ENCODE peak calls at places on chromosomes 2 and 18, in ten cellular contexts. One of them, this sample, is unnamed.
A peak's percentile ranks its signal among the peaks of the same experiment; 100 is the strongest.

GRCh38 chr2:72205546-72205863 is 57.8 kb upstream of the CYP26B1 start:
- DNase-seq in fibroblast of gingiva: no peak
- DNase-seq in AML-193: no peak
- DNase-seq in RCC 7860: no peak
- DNase-seq in posterior cingulate gyrus: no peak
- DNase-seq in activated naive CD4-positive, alpha-beta T cell treated with anti-CD3 and anti-CD28 coated beads for 36 hours: no peak
- DNase-seq in stimulated activated CD4-positive, alpha-beta T cell treated with anti-CD3 and anti-CD28 coated beads, Interleukin-2, amount 100 ng/mL, for 48 hours: no peak
- DNase-seq in AG04450: no peak
- DNase-seq in CD8-positive, alpha-beta memory T cell: no peak
- DNase-seq in GM12865: no peak
- DNase-seq in this sample: no peak

GRCh38 chr2:70981866-70982810 is 3.7 kb downstream of the ANKRD53 start:
- DNase-seq in AG04450: no peak
- DNase-seq in RCC 7860: no peak
- DNase-seq in AML-193: no peak
- DNase-seq in fibroblast of gingiva: no peak
- DNase-seq in posterior cingulate gyrus: peak; percentile 69
- DNase-seq in activated naive CD4-positive, alpha-beta T cell treated with anti-CD3 and anti-CD28 coated beads for 36 hours: peak; percentile 3
- DNase-seq in stimulated activated CD4-positive, alpha-beta T cell treated with anti-CD3 and anti-CD28 coated beads, Interleukin-2, amount 100 ng/mL, for 48 hours: no peak
- DNase-seq in GM12865: no peak
- DNase-seq in CD8-positive, alpha-beta memory T cell: no peak
- DNase-seq in this sample: no peak

GRCh38 chr2:220814441-220814840 is 757.7 kb downstream of the EPHA4 start:
- DNase-seq in GM12865: no peak
- DNase-seq in fibroblast of gingiva: no peak
- DNase-seq in posterior cingulate gyrus: no peak
- DNase-seq in RCC 7860: no peak
- DNase-seq in AML-193: no peak
- DNase-seq in CD8-positive, alpha-beta memory T cell: no peak
- DNase-seq in AG04450: no peak
- DNase-seq in activated naive CD4-positive, alpha-beta T cell treated with anti-CD3 and anti-CD28 coated beads for 36 hours: no peak
- DNase-seq in stimulated activated CD4-positive, alpha-beta T cell treated with anti-CD3 and anti-CD28 coated beads, Interleukin-2, amount 100 ng/mL, for 48 hours: no peak
- DNase-seq in this sample: no peak

GRCh38 chr2:237864940-237865622 is 5.7 kb downstream of the RAMP1 start:
- DNase-seq in fibroblast of gingiva: no peak
- DNase-seq in CD8-positive, alpha-beta memory T cell: no peak
- DNase-seq in AML-193: no peak
- DNase-seq in stimulated activated CD4-positive, alpha-beta T cell treated with anti-CD3 and anti-CD28 coated beads, Interleukin-2, amount 100 ng/mL, for 48 hours: no peak
- DNase-seq in GM12865: no peak
- DNase-seq in posterior cingulate gyrus: peak; percentile 66
- DNase-seq in activated naive CD4-positive, alpha-beta T cell treated with anti-CD3 and anti-CD28 coated beads for 36 hours: no peak
- DNase-seq in RCC 7860: peak; percentile 68
- DNase-seq in AG04450: no peak
- DNase-seq in this sample: no peak

GRCh38 chr18:61917870-61918269 is 25.1 kb upstream of the RNF152 start:
- DNase-seq in GM12865: no peak
- DNase-seq in AML-193: no peak
- DNase-seq in stimulated activated CD4-positive, alpha-beta T cell treated with anti-CD3 and anti-CD28 coated beads, Interleukin-2, amount 100 ng/mL, for 48 hours: no peak
- DNase-seq in fibroblast of gingiva: no peak
- DNase-seq in RCC 7860: no peak
- DNase-seq in posterior cingulate gyrus: no peak
- DNase-seq in AG04450: no peak
- DNase-seq in CD8-positive, alpha-beta memory T cell: no peak
- DNase-seq in activated naive CD4-positive, alpha-beta T cell treated with anti-CD3 and anti-CD28 coated beads for 36 hours: no peak
- DNase-seq in this sample: no peak

GRCh38 chr18:13414542-13414941 is 196.0 kb downstream of the LDLRAD4 start:
- DNase-seq in activated naive CD4-positive, alpha-beta T cell treated with anti-CD3 and anti-CD28 coated beads for 36 hours: no peak
- DNase-seq in AML-193: no peak
- DNase-seq in stimulated activated CD4-positive, alpha-beta T cell treated with anti-CD3 and anti-CD28 coated beads, Interleukin-2, amount 100 ng/mL, for 48 hours: no peak
- DNase-seq in CD8-positive, alpha-beta memory T cell: no peak
- DNase-seq in posterior cingulate gyrus: no peak
- DNase-seq in fibroblast of gingiva: no peak
- DNase-seq in AG04450: no peak
- DNase-seq in RCC 7860: no peak
- DNase-seq in GM12865: no peak
- DNase-seq in this sample: no peak

GRCh38 chr18:62555135-62555534 is 32.3 kb downstream of the ZCCHC2 start:
- DNase-seq in fibroblast of gingiva: no peak
- DNase-seq in GM12865: no peak
- DNase-seq in AG04450: no peak
- DNase-seq in posterior cingulate gyrus: no peak
- DNase-seq in AML-193: no peak
- DNase-seq in stimulated activated CD4-positive, alpha-beta T cell treated with anti-CD3 and anti-CD28 coated beads, Interleukin-2, amount 100 ng/mL, for 48 hours: no peak
- DNase-seq in activated naive CD4-positive, alpha-beta T cell treated with anti-CD3 and anti-CD28 coated beads for 36 hours: no peak
- DNase-seq in CD8-positive, alpha-beta memory T cell: no peak
- DNase-seq in RCC 7860: no peak
- DNase-seq in this sample: no peak

GRCh38 chr2:154692927-154693326 is 5.6 kb upstream of the KCNJ3 start:
- DNase-seq in RCC 7860: no peak
- DNase-seq in posterior cingulate gyrus: no peak
- DNase-seq in fibroblast of gingiva: no peak
- DNase-seq in CD8-positive, alpha-beta memory T cell: no peak
- DNase-seq in GM12865: no peak
- DNase-seq in AG04450: no peak
- DNase-seq in stimulated activated CD4-positive, alpha-beta T cell treated with anti-CD3 and anti-CD28 coated beads, Interleukin-2, amount 100 ng/mL, for 48 hours: no peak
- DNase-seq in activated naive CD4-positive, alpha-beta T cell treated with anti-CD3 and anti-CD28 coated beads for 36 hours: no peak
- DNase-seq in AML-193: no peak
- DNase-seq in this sample: no peak

GRCh38 chr2:150267651-150268415 is 219.6 kb downstream of the RND3 start:
- DNase-seq in stimulated activated CD4-positive, alpha-beta T cell treated with anti-CD3 and anti-CD28 coated beads, Interleukin-2, amount 100 ng/mL, for 48 hours: no peak
- DNase-seq in posterior cingulate gyrus: no peak
- DNase-seq in RCC 7860: no peak
- DNase-seq in fibroblast of gingiva: no peak
- DNase-seq in activated naive CD4-positive, alpha-beta T cell treated with anti-CD3 and anti-CD28 coated beads for 36 hours: no peak
- DNase-seq in AG04450: no peak
- DNase-seq in GM12865: no peak
- DNase-seq in CD8-positive, alpha-beta memory T cell: no peak
- DNase-seq in AML-193: no peak
- DNase-seq in this sample: no peak

GRCh38 chr2:10501521-10501961 is 53.4 kb upstream of the ODC1 start:
- DNase-seq in AG04450: no peak
- DNase-seq in CD8-positive, alpha-beta memory T cell: no peak
- DNase-seq in fibroblast of gingiva: no peak
- DNase-seq in RCC 7860: no peak
- DNase-seq in posterior cingulate gyrus: no peak
- DNase-seq in AML-193: no peak
- DNase-seq in activated naive CD4-positive, alpha-beta T cell treated with anti-CD3 and anti-CD28 coated beads for 36 hours: no peak
- DNase-seq in stimulated activated CD4-positive, alpha-beta T cell treated with anti-CD3 and anti-CD28 coated beads, Interleukin-2, amount 100 ng/mL, for 48 hours: no peak
- DNase-seq in GM12865: no peak
- DNase-seq in this sample: no peak

GRCh38 chr2:97693476-97693875 is 19.9 kb upstream of the ZAP70 start:
- DNase-seq in AG04450: no peak
- DNase-seq in posterior cingulate gyrus: no peak
- DNase-seq in RCC 7860: peak; percentile 34
- DNase-seq in CD8-positive, alpha-beta memory T cell: no peak
- DNase-seq in activated naive CD4-positive, alpha-beta T cell treated with anti-CD3 and anti-CD28 coated beads for 36 hours: no peak
- DNase-seq in GM12865: no peak
- DNase-seq in stimulated activated CD4-positive, alpha-beta T cell treated with anti-CD3 and anti-CD28 coated beads, Interleukin-2, amount 100 ng/mL, for 48 hours: no peak
- DNase-seq in AML-193: no peak
- DNase-seq in fibroblast of gingiva: no peak
- DNase-seq in this sample: no peak

GRCh38 chr2:5734866-5735861 is 43.0 kb downstream of the SOX11 start:
- DNase-seq in activated naive CD4-positive, alpha-beta T cell treated with anti-CD3 and anti-CD28 coated beads for 36 hours: no peak
- DNase-seq in GM12865: no peak
- DNase-seq in AG04450: no peak
- DNase-seq in CD8-positive, alpha-beta memory T cell: no peak
- DNase-seq in RCC 7860: no peak
- DNase-seq in posterior cingulate gyrus: no peak
- DNase-seq in AML-193: no peak
- DNase-seq in stimulated activated CD4-positive, alpha-beta T cell treated with anti-CD3 and anti-CD28 coated beads, Interleukin-2, amount 100 ng/mL, for 48 hours: no peak
- DNase-seq in fibroblast of gingiva: no peak
- DNase-seq in this sample: no peak

GRCh38 chr2:21102356-21102755 is 21.4 kb upstream of the TDRD15 start:
- DNase-seq in RCC 7860: no peak
- DNase-seq in activated naive CD4-positive, alpha-beta T cell treated with anti-CD3 and anti-CD28 coated beads for 36 hours: no peak
- DNase-seq in posterior cingulate gyrus: no peak
- DNase-seq in AG04450: no peak
- DNase-seq in CD8-positive, alpha-beta memory T cell: no peak
- DNase-seq in GM12865: no peak
- DNase-seq in stimulated activated CD4-positive, alpha-beta T cell treated with anti-CD3 and anti-CD28 coated beads, Interleukin-2, amount 100 ng/mL, for 48 hours: no peak
- DNase-seq in AML-193: no peak
- DNase-seq in fibroblast of gingiva: no peak
- DNase-seq in this sample: no peak

GRCh38 chr2:158489366-158490112 is 32.8 kb downstream of the PKP4 start:
- DNase-seq in GM12865: no peak
- DNase-seq in posterior cingulate gyrus: no peak
- DNase-seq in AG04450: no peak
- DNase-seq in fibroblast of gingiva: no peak
- DNase-seq in activated naive CD4-positive, alpha-beta T cell treated with anti-CD3 and anti-CD28 coated beads for 36 hours: no peak
- DNase-seq in RCC 7860: no peak
- DNase-seq in stimulated activated CD4-positive, alpha-beta T cell treated with anti-CD3 and anti-CD28 coated beads, Interleukin-2, amount 100 ng/mL, for 48 hours: no peak
- DNase-seq in AML-193: no peak
- DNase-seq in CD8-positive, alpha-beta memory T cell: no peak
- DNase-seq in this sample: no peak

GRCh38 chr2:29000954-29001353 is 19.9 kb downstream of the TOGARAM2 start:
- DNase-seq in RCC 7860: no peak
- DNase-seq in CD8-positive, alpha-beta memory T cell: peak; percentile 23
- DNase-seq in stimulated activated CD4-positive, alpha-beta T cell treated with anti-CD3 and anti-CD28 coated beads, Interleukin-2, amount 100 ng/mL, for 48 hours: no peak
- DNase-seq in fibroblast of gingiva: no peak
- DNase-seq in AML-193: no peak
- DNase-seq in posterior cingulate gyrus: peak; percentile 64
- DNase-seq in AG04450: no peak
- DNase-seq in activated naive CD4-positive, alpha-beta T cell treated with anti-CD3 and anti-CD28 coated beads for 36 hours: no peak
- DNase-seq in GM12865: no peak
- DNase-seq in this sample: no peak

GRCh38 chr2:18849841-18850578 is 260.6 kb upstream of the NT5C1B start:
- DNase-seq in AG04450: no peak
- DNase-seq in AML-193: no peak
- DNase-seq in activated naive CD4-positive, alpha-beta T cell treated with anti-CD3 and anti-CD28 coated beads for 36 hours: no peak
- DNase-seq in stimulated activated CD4-positive, alpha-beta T cell treated with anti-CD3 and anti-CD28 coated beads, Interleukin-2, amount 100 ng/mL, for 48 hours: no peak
- DNase-seq in RCC 7860: no peak
- DNase-seq in CD8-positive, alpha-beta memory T cell: no peak
- DNase-seq in GM12865: peak; percentile 45
- DNase-seq in fibroblast of gingiva: no peak
- DNase-seq in posterior cingulate gyrus: no peak
- DNase-seq in this sample: no peak

GRCh38 chr18:13253786-13254755 is 35.5 kb downstream of the LDLRAD4 start:
- DNase-seq in AG04450: no peak
- DNase-seq in stimulated activated CD4-positive, alpha-beta T cell treated with anti-CD3 and anti-CD28 coated beads, Interleukin-2, amount 100 ng/mL, for 48 hours: no peak
- DNase-seq in CD8-positive, alpha-beta memory T cell: no peak
- DNase-seq in activated naive CD4-positive, alpha-beta T cell treated with anti-CD3 and anti-CD28 coated beads for 36 hours: no peak
- DNase-seq in AML-193: no peak
- DNase-seq in GM12865: no peak
- DNase-seq in posterior cingulate gyrus: peak; percentile 48
- DNase-seq in fibroblast of gingiva: no peak
- DNase-seq in RCC 7860: no peak
- DNase-seq in this sample: no peak

GRCh38 chr2:146079216-146079615 is 1559.3 kb upstream of the ZEB2 start:
- DNase-seq in activated naive CD4-positive, alpha-beta T cell treated with anti-CD3 and anti-CD28 coated beads for 36 hours: no peak
- DNase-seq in GM12865: no peak
- DNase-seq in RCC 7860: no peak
- DNase-seq in CD8-positive, alpha-beta memory T cell: no peak
- DNase-seq in fibroblast of gingiva: no peak
- DNase-seq in AML-193: no peak
- DNase-seq in AG04450: no peak
- DNase-seq in stimulated activated CD4-positive, alpha-beta T cell treated with anti-CD3 and anti-CD28 coated beads, Interleukin-2, amount 100 ng/mL, for 48 hours: no peak
- DNase-seq in posterior cingulate gyrus: no peak
- DNase-seq in this sample: no peak

GRCh38 chr2:122481717-122482116 is 726.3 kb downstream of the TSN start:
- DNase-seq in AML-193: no peak
- DNase-seq in activated naive CD4-positive, alpha-beta T cell treated with anti-CD3 and anti-CD28 coated beads for 36 hours: no peak
- DNase-seq in fibroblast of gingiva: no peak
- DNase-seq in posterior cingulate gyrus: no peak
- DNase-seq in stimulated activated CD4-positive, alpha-beta T cell treated with anti-CD3 and anti-CD28 coated beads, Interleukin-2, amount 100 ng/mL, for 48 hours: no peak
- DNase-seq in RCC 7860: no peak
- DNase-seq in AG04450: no peak
- DNase-seq in GM12865: peak; percentile 3
- DNase-seq in CD8-positive, alpha-beta memory T cell: no peak
- DNase-seq in this sample: no peak

GRCh38 chr18:30522288-30522929 is 520.1 kb downstream of the DSC3 start:
- DNase-seq in fibroblast of gingiva: no peak
- DNase-seq in stimulated activated CD4-positive, alpha-beta T cell treated with anti-CD3 and anti-CD28 coated beads, Interleukin-2, amount 100 ng/mL, for 48 hours: no peak
- DNase-seq in AG04450: no peak
- DNase-seq in RCC 7860: no peak
- DNase-seq in posterior cingulate gyrus: no peak
- DNase-seq in AML-193: no peak
- DNase-seq in activated naive CD4-positive, alpha-beta T cell treated with anti-CD3 and anti-CD28 coated beads for 36 hours: no peak
- DNase-seq in CD8-positive, alpha-beta memory T cell: no peak
- DNase-seq in GM12865: no peak
- DNase-seq in this sample: no peak